ENCODE peak calls at places on chromosomes 12 and 14, in six cellular contexts. G, P, D, F, B and L are unnamed samples.

GRCh38 chr14:85594217-85594616 is 64.3 kb downstream of the FLRT2 start:
- DNase-seq in G (no peak), B (no peak), P (no peak), F (no peak), D (no peak), L (no peak)

GRCh38 chr14:103124501-103125001 is 1.3 kb downstream of the TNFAIP2 start:
- DNase-seq in P (no peak), B (no peak), G (no peak), D (no peak), F (no peak), L (no peak)

GRCh38 chr12:91817512-91817911 is 328.1 kb downstream of the BTG1 start:
- DNase-seq in D (no peak), P (no peak), G (no peak), B (no peak), F (no peak), L (peak)

GRCh38 chr14:76257111-76257803 is 105.5 kb downstream of the GPATCH2L start:
- DNase-seq in B (no peak), G (no peak), P (no peak), D (no peak), F (no peak), L (no peak)

GRCh38 chr12:88067301-88067700 is 38.1 kb upstream of the C12orf50 start:
- DNase-seq in G (no peak), P (no peak), D (no peak), B (peak), F (no peak), L (no peak)

GRCh38 chr12:75944097-75944904 is 87.3 kb downstream of the PHLDA1 start:
- DNase-seq in D (no peak), F (peak), P (peak), B (peak), G (no peak), L (peak)

GRCh38 chr14:32635103-32635719 is 303.5 kb upstream of the NPAS3 start:
- DNase-seq in P (peak), D (no peak), G (no peak), B (peak), F (no peak), L (no peak)

GRCh38 chr12:77204055-77204454 is 138.7 kb upstream of the E2F7 start:
- DNase-seq in F (no peak), B (peak), D (peak), G (no peak), P (no peak), L (peak)

GRCh38 chr12:103924761-103925641 is 5.2 kb upstream of the HSP90B1 start:
- DNase-seq in D (no peak), F (no peak), B (peak), P (no peak), G (no peak), L (no peak)

GRCh38 chr14:104307627-104308401 is 169.4 kb downstream of the KIF26A start:
- DNase-seq in P (no peak), D (no peak), G (no peak), B (no peak), F (no peak), L (no peak)

GRCh38 chr14:56660677-56661389 is 81.2 kb downstream of the TMEM260 start:
- DNase-seq in G (no peak), B (no peak), D (no peak), P (no peak), F (no peak), L (no peak)